ENCODE peak calls at places on chromosomes 4 and X, in seven cellular contexts. U, V, T, L, B, M and Q are unnamed samples.

GRCh38 chr4:122602277-122603142 is 18.4 kb downstream of the IL21 start:
- DNase-seq in V (no peak), B (no peak), U (peak), T (no peak), M (peak), L (peak), Q (peak)

GRCh38 chrX:71170660-71171059 is 26.0 kb downstream of the NLGN3 start:
- DNase-seq in V (no peak), T (no peak), M (no peak), B (no peak), U (no peak), L (no peak), Q (no peak)

GRCh38 chr4:54571293-54571723 is 86.4 kb upstream of the KIT start:
- DNase-seq in B (no peak), U (no peak), L (no peak), T (no peak), M (no peak), V (no peak), Q (no peak)

GRCh38 chr4:174225247-174226054 is 58.0 kb downstream of the FBXO8 start:
- DNase-seq in L (no peak), B (no peak), V (no peak), U (no peak), M (no peak), T (no peak), Q (no peak)

GRCh38 chrX:150693782-150694574 is 782 bp downstream of the MTMR1 start:
- DNase-seq in U (peak), B (peak), T (peak), V (peak), L (peak), M (peak), Q (peak)

GRCh38 chr4:7842384-7843279 is 97.0 kb downstream of the AFAP1 start:
- DNase-seq in V (no peak), T (peak), M (peak), B (no peak), L (peak), U (peak), Q (no peak)

GRCh38 chrX:56763556-56764152 is 34.6 kb downstream of the NBDY start:
- DNase-seq in T (no peak), B (no peak), V (no peak), L (peak), M (peak), U (peak), Q (peak)

GRCh38 chrX:104113237-104113965 is 1.1 kb downstream of the ZCCHC18 start:
- DNase-seq in V (peak), U (no peak), L (peak), B (peak), M (peak), T (peak), Q (peak)

GRCh38 chr4:167775374-167775773 is 317.0 kb upstream of the ANXA10 start:
- DNase-seq in B (no peak), T (no peak), U (no peak), V (no peak), L (no peak), M (no peak), Q (no peak)

GRCh38 chrX:142250502-142250901 is 45.4 kb upstream of the MAGEC2 start:
- DNase-seq in L (no peak), T (no peak), M (no peak), V (no peak), B (no peak), U (no peak), Q (no peak)

GRCh38 chr4:40864531-40864930 is 114.8 kb downstream of the NSUN7 start:
- DNase-seq in V (no peak), U (no peak), L (no peak), T (no peak), B (no peak), M (no peak), Q (no peak)

GRCh38 chr4:101933855-101934254 is 143.3 kb downstream of the BANK1 start:
- DNase-seq in T (no peak), U (no peak), V (no peak), L (no peak), B (no peak), M (no peak), Q (no peak)

GRCh38 chr4:138405934-138406567 is 163.9 kb upstream of the SLC7A11 start:
- DNase-seq in M (peak), L (no peak), T (no peak), V (no peak), B (no peak), U (peak), Q (no peak)

GRCh38 chr4:94995684-94996394 is 238.1 kb downstream of the BMPR1B start:
- DNase-seq in T (peak), U (no peak), V (no peak), B (no peak), M (peak), L (no peak), Q (peak)

GRCh38 chr4:6769138-6769983 is 13.2 kb upstream of the KIAA0232 start:
- DNase-seq in B (no peak), T (no peak), U (no peak), L (no peak), M (no peak), V (peak), Q (peak)

GRCh38 chr4:125703443-125703842 is 388.7 kb downstream of the FAT4 start:
- DNase-seq in V (no peak), U (no peak), M (peak), L (no peak), B (no peak), T (no peak), Q (no peak)

GRCh38 chr4:78149737-78150136 is 92.6 kb downstream of the FRAS1 start:
- DNase-seq in M (no peak), B (no peak), V (no peak), L (no peak), T (no peak), U (no peak), Q (peak)

GRCh38 chr4:107863850-107864371 is 39.2 kb downstream of the SGMS2 start:
- DNase-seq in L (no peak), T (peak), V (no peak), U (no peak), M (peak), B (no peak), Q (no peak)

GRCh38 chrX:136307471-136307870 is 6.7 kb downstream of the ADGRG4 start:
- DNase-seq in T (no peak), B (no peak), M (no peak), V (no peak), L (no peak), U (no peak), Q (no peak)

GRCh38 chr4:92031825-92032224 is 271.9 kb upstream of the GRID2 start:
- DNase-seq in M (no peak), L (no peak), T (no peak), U (no peak), B (no peak), V (no peak), Q (no peak)

GRCh38 chr4:80916770-80917169 is 113.7 kb upstream of the BMP3 start:
- DNase-seq in M (no peak), U (no peak), B (no peak), V (no peak), T (no peak), L (no peak), Q (no peak)

GRCh38 chr4:151768835-151769234 is 8.0 kb upstream of the GATB start:
- DNase-seq in U (no peak), L (no peak), B (no peak), M (no peak), V (no peak), T (no peak), Q (no peak)

GRCh38 chr4:126238010-126238409 is 923.3 kb downstream of the FAT4 start:
- DNase-seq in U (no peak), T (no peak), B (no peak), L (no peak), M (no peak), V (no peak), Q (no peak)

GRCh38 chrX:119218198-119218597 is 17.9 kb upstream of the PGRMC1 start:
- DNase-seq in U (no peak), T (no peak), L (no peak), V (no peak), M (peak), B (no peak), Q (no peak)

GRCh38 chr4:108383157-108383556 is 214.4 kb upstream of the LEF1 start:
- DNase-seq in U (no peak), T (no peak), L (no peak), M (no peak), B (no peak), V (no peak), Q (no peak)

GRCh38 chr4:64799751-64800150 is 390.5 kb upstream of the TECRL start:
- DNase-seq in B (no peak), U (no peak), M (no peak), L (no peak), T (no peak), V (peak), Q (peak)

GRCh38 chrX:18702362-18703195 is 4.9 kb upstream of the PPEF1 start:
- DNase-seq in V (no peak), B (no peak), U (peak), M (peak), T (no peak), L (peak), Q (no peak)

GRCh38 chr4:754221-755120 is 48.8 kb downstream of the PCGF3 start:
- DNase-seq in T (no peak), L (no peak), M (no peak), V (peak), B (no peak), U (no peak), Q (no peak)